ENCODE peak calls at places on chromosomes 12 and 14, in four cellular contexts. Q is SJSA1, N is PC-3, Y is adrenal gland. U is an unnamed sample. For H3K4me1, the result is how much of the 10 kb centered on the place peaks cover.

GRCh38 chr12:171276-171675 is 42.7 kb downstream of the SLC6A12 start:
- DNase-seq in Q (no peak), N (no peak), Y (no peak), U (no peak)

GRCh38 chr12:49872781-49873181 is 29.9 kb upstream of the BCDIN3D start:
- DNase-seq in Q (no peak), N (no peak), Y (no peak), U (no peak)

GRCh38 chr14:89244720-89245119 is 172.3 kb downstream of the FOXN3 start:
- DNase-seq in Q (no peak), N (no peak), Y (no peak), U (no peak)

GRCh38 chr12:3834774-3835173 is 38.4 kb downstream of the PARP11 start:
- DNase-seq in Q (no peak), N (no peak), Y (peak), U (no peak)

GRCh38 chr12:67533159-67533558 is 115.4 kb upstream of the DYRK2 start:
- DNase-seq in Q (no peak), N (no peak), Y (no peak), U (no peak)

GRCh38 chr12:82874935-82875334 is 188.2 kb downstream of the TMTC2 start:
- DNase-seq in Q (no peak), N (peak), Y (no peak), U (no peak)

GRCh38 chr12:130961921-130962326 is 8.2 kb downstream of the ADGRD1 start:
- DNase-seq in Q (no peak), N (no peak), Y (no peak), U (no peak)

GRCh38 chr12:120737557-120738251 is 12.1 kb downstream of the ACADS start:
- DNase-seq in Q (no peak), N (no peak), Y (no peak), U (no peak)

GRCh38 chr12:23949212-23950010 is at the start of gene SOX5:
- DNase-seq in Q (no peak), N (no peak), Y (peak), U (peak)

GRCh38 chr12:124323771-124324530 is 29.1 kb downstream of the RFLNA start:
- DNase-seq in Q (no peak), N (peak), Y (peak), U (no peak)

GRCh38 chr12:53791735-53792326 is 40.1 kb upstream of the CISTR start:
- DNase-seq in Q (peak), N (peak), Y (peak), U (peak)

GRCh38 chr12:95721320-95721719 is 69.2 kb downstream of the NTN4 start:
- DNase-seq in Q (no peak), N (peak), Y (no peak), U (no peak)

GRCh38 chr14:55220230-55220629 is 28.8 kb upstream of the DLGAP5 start:
- DNase-seq in Q (no peak), N (peak), Y (peak), U (no peak)

GRCh38 chr14:50363734-50364113 is 33.0 kb downstream of the CDKL1 start:
- DNase-seq in Q (no peak), N (no peak), Y (no peak), U (no peak)

GRCh38 chr14:76312821-76313220 is 63.1 kb upstream of the ESRRB start:
- DNase-seq in Q (no peak), N (no peak), Y (no peak), U (no peak)
- H3K4me1 ChIP-seq in Q (under half), N (under half), Y (under half), U (under half)

GRCh38 chr14:68710776-68711175 is 82.1 kb downstream of the ZFP36L1 start:
- DNase-seq in Q (no peak), N (no peak), Y (no peak), U (no peak)

GRCh38 chr14:68711551-68712437 is 81.1 kb downstream of the ZFP36L1 start:
- DNase-seq in Q (no peak), N (no peak), Y (no peak), U (no peak)

GRCh38 chr14:68708343-68708742 is 84.5 kb downstream of the ZFP36L1 start:
- DNase-seq in Q (no peak), N (no peak), Y (no peak), U (no peak)

GRCh38 chr14:68707496-68707895 is 85.4 kb downstream of the ZFP36L1 start:
- DNase-seq in Q (no peak), N (no peak), Y (no peak), U (no peak)

DNA sequence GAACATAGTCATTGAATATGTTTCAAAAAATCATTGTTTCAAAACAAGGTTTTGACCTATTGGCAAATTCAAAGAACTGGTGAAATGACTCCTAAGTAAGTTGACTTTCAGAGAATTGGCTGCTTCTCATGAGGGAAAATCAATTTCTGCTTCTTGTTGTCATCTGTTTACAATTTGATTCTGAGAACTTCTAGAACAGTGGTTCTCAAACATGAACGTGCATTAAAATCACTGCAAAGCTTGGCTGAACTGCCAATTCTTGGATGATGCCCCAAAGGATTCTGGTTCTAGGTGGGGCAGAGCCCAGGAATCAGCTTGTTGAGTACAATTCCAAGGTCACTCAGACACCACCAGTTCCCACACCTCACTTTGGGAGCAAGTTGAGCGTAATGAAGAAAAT is 83.9 kb downstream of the ZFP36L1 start:
- DNase-seq in Q (no peak), N (no peak), Y (no peak), U (no peak)
- H3K27ac ChIP-seq in Q (no peak), N (no peak), Y (no peak), U (no peak)

GRCh38 chr12:108172033-108172432 is 42.9 kb downstream of the WSCD2 start:
- DNase-seq in Q (no peak), N (no peak), Y (no peak), U (no peak)

GRCh38 chr12:108167974-108168373 is 38.9 kb downstream of the WSCD2 start:
- DNase-seq in Q (no peak), N (no peak), Y (no peak), U (no peak)

GRCh38 chr12:108166505-108166904 is 37.4 kb downstream of the WSCD2 start:
- DNase-seq in Q (no peak), N (no peak), Y (no peak), U (no peak)

GRCh38 chr12:108170164-108170563 is 41.1 kb downstream of the WSCD2 start:
- DNase-seq in Q (no peak), N (no peak), Y (no peak), U (no peak)

DNA sequence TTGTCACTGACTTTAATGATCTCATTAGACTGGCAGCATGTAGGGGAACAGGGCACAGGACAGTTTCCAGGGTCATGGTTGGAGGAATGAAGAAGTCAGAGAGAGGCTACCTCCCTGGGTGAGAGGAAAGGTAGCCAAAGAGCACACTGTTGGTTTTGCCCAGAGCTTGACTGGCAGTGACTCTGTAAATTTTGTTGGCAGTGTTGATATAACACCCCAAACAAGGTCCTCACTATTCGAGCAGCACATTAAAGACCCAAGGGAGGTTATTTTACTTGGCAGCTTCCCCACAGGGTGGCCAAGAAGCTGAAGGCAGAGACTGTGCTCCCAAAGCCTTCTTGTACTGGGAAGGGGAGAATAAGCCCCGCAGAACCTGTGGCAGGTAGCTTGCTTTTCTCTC is 40.6 kb downstream of the WSCD2 start:
- DNase-seq in Q (no peak), N (no peak), Y (no peak), U (no peak)
- H3K4me1 ChIP-seq in Q (under half), N (under half), Y (under half), U (under half)

GRCh38 chr12:66169221-66170170 is at the start of gene TMBIM4:
- DNase-seq in Q (peak), N (peak), Y (peak), U (peak)
- H3K27ac ChIP-seq in Q (peak), N (peak), Y (peak), U (peak)

GRCh38 chr12:46470975-46471374 is 98.4 kb upstream of the SLC38A2 start:
- DNase-seq in Q (peak), N (peak), Y (no peak), U (no peak)

GRCh38 chr12:46471404-46471803 is 98.8 kb upstream of the SLC38A2 start:
- DNase-seq in Q (peak), N (no peak), Y (no peak), U (no peak)

GRCh38 chr12:46472144-46472705 is 99.7 kb upstream of the SLC38A2 start:
- DNase-seq in Q (peak), N (no peak), Y (no peak), U (no peak)

GRCh38 chr12:46473634-46474201 is 101.1 kb upstream of the SLC38A2 start:
- DNase-seq in Q (peak), N (peak), Y (peak), U (peak)

DNA sequence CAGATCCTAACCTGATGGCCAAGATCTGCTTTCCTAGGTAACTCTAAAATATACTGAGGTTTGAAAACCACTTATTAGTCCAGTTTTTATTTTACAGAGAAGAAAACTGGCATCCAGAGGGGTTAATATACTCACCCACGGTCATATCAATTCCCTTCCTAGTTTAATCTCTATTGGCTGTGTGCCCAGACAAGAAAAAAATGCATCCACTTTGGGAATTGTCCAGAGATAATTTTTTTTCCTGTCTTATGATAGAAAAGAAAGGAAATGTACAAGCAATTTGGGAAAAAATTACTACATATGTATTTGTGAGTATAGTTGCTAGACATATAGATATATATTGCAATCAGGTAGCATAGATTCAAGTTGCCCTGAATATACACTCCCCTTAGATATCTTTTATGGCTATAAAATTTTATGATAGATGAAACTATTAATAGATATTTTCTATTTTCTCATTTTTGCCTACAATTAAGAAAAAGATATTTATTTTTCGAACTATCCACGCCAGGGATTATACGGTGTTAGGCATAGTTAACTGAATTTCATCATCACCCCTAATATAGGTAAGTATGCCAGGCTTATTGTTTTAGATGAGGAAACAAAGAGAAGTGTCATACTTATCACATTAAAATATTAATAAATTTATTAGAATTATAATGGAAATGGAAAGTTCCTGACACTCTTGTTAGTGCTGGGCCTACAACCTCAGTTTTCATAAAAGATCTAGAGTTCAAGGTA is 100.5 kb upstream of the SLC38A2 start:
- DNase-seq in Q (no peak), N (peak), Y (peak), U (no peak)
- H3K4me1 ChIP-seq in Q (under half), N (half or more), Y (under half), U (under half)

DNA sequence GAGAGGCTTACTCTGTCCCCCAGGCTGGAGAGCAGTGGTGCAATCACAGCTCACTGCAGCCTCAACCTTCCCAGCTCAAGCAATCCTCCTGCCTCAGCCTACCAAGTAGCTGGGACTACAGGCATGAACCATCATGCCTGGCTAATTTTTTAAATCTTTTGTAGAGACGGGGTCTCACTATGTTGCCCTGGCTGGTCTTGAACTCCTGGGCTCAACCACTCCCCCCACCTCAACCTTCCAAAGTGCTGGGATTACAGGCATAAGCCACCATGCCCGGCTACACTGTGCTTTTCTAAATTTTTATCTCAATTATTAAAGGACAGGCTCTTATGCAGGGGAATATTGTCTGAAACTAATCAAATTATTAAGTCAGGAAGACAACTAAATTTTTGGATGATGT is 44.6 kb downstream of the EML1 start:
- DNase-seq in Q (no peak), N (no peak), Y (no peak), U (no peak)
- H3K27ac ChIP-seq in Q (no peak), N (no peak), Y (no peak), U (no peak)

DNA sequence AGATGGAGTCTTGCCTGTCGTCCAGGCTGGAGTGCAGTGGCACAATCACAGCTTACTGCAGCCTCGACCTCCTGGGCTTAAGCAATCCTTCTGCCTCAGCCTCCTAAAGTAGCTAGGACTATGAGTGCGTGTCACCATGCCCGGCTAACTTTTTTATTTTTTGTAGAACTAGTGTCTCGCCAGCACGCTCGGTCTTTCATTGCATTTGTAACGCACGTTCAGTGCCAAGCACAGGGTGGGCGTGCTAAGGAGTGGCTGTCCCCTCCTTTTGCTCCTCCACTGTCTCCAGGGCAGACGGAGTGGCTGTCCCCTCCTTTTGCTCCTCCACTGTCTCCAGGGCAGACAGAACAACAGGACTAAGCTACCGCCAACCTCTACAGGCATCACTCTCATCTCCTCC is 60.3 kb downstream of the CCDC88C start:
- DNase-seq in Q (no peak), N (no peak), Y (no peak), U (no peak)
- H3K4me1 ChIP-seq in Q (under half), N (under half), Y (under half), U (under half)

GRCh38 chr12:2051700-2052625 is 824 bp upstream of the CACNA1C start:
- DNase-seq in Q (no peak), N (no peak), Y (no peak), U (no peak)
- H3K27ac ChIP-seq in Q (no peak), N (no peak), Y (no peak), U (peak)

GRCh38 chr14:101836131-101836530 is 74.6 kb downstream of the PPP2R5C start:
- DNase-seq in Q (no peak), N (no peak), Y (peak), U (no peak)
- H3K4me1 ChIP-seq in Q (under half), N (under half), Y (half or more), U (half or more)